ENCODE peak calls at places on chromosomes 2 and 18, in five cellular contexts. J is iPS-NIHi11, Y is KBM-7, X is brain microvascular endothelial cell, D is skeletal muscle cell. I is an unnamed sample.
A peak's percentile ranks its signal among the peaks of the same experiment; 100 is the strongest.

GRCh38 chr2:238420878-238421694 is 5.6 kb upstream of the ASB1 start:
- DNase-seq in D (no peak), J (no peak), X (no peak), Y (no peak), I (peak; percentile 68)

GRCh38 chr2:112183327-112184025 is 45.3 kb downstream of the FBLN7 start:
- DNase-seq in Y (peak; percentile 16), J (no peak), X (no peak), D (no peak), I (peak; percentile 25)

GRCh38 chr2:42795275-42795674 is 2.9 kb upstream of the HAAO start:
- DNase-seq in J (no peak), X (no peak), D (no peak), Y (no peak), I (no peak)

GRCh38 chr2:46007412-46007811 is 289.8 kb upstream of the EPAS1 start:
- DNase-seq in Y (no peak), X (no peak), D (no peak), J (no peak), I (no peak)

GRCh38 chr2:218020966-218021535 is 18.3 kb upstream of the TNS1 start:
- DNase-seq in X (no peak), Y (no peak), D (no peak), J (no peak), I (no peak)

GRCh38 chr2:181683518-181684453 is 3.5 kb upstream of the NEUROD1 start:
- DNase-seq in D (no peak), X (no peak), Y (no peak), J (peak; percentile 75), I (no peak)

GRCh38 chr18:14747513-14748474 is at the start of gene ANKRD30B:
- DNase-seq in J (peak; percentile 21), X (no peak), Y (no peak), D (no peak), I (no peak)

GRCh38 chr2:44291281-44292248 is 16.3 kb downstream of the SLC3A1 start:
- DNase-seq in J (peak; percentile 50), D (no peak), X (peak; percentile 72), Y (peak; percentile 79), I (peak; percentile 16)

GRCh38 chr2:9613291-9613690 is 17.5 kb downstream of the YWHAQ start:
- DNase-seq in X (peak; percentile 63), Y (peak; percentile 48), J (no peak), D (peak; percentile 39), I (no peak)

I was measured in RPMI8226.